ENCODE peak calls at places on chromosomes 4 and X, in five cellular contexts. I, E, A, Q and W are unnamed samples.

GRCh38 chr4:80036306-80036705 is 36.7 kb downstream of the ANTXR2 start:
- DNase-seq in I (no peak), E (no peak), A (no peak), Q (no peak), W (no peak)

GRCh38 chr4:72935462-72935861 is 134.1 kb downstream of the COX18 start:
- DNase-seq in I (no peak), E (no peak), A (no peak), Q (no peak), W (no peak)

GRCh38 chrX:41245641-41246040 is 88.3 kb upstream of the DDX3X start:
- DNase-seq in I (no peak), E (no peak), A (no peak), Q (no peak), W (no peak)

GRCh38 chr4:99389606-99390005 is 37.1 kb upstream of the ADH1C start:
- DNase-seq in I (no peak), E (peak; percentile 63), A (no peak), Q (no peak), W (no peak)

GRCh38 chrX:123878177-123878576 is 18.3 kb downstream of the XIAP start:
- DNase-seq in I (no peak), E (peak; percentile 18), A (no peak), Q (no peak), W (no peak)

GRCh38 chr4:110348711-110349383 is 127.1 kb upstream of the ENPEP start:
- DNase-seq in I (no peak), E (no peak), A (no peak), Q (no peak), W (no peak)

GRCh38 chrX:123920065-123920785 is 41.3 kb upstream of the STAG2 start:
- DNase-seq in I (no peak), E (peak; percentile 75), A (no peak), Q (no peak), W (no peak)

GRCh38 chr4:79882806-79883205 is 190.2 kb downstream of the ANTXR2 start:
- DNase-seq in I (no peak), E (no peak), A (no peak), Q (no peak), W (no peak)

GRCh38 chrX:31500920-31501319 is 429.1 kb upstream of the FTHL17 start:
- DNase-seq in I (no peak), E (no peak), A (no peak), Q (no peak), W (no peak)

GRCh38 chr4:3285558-3286334 is 7.1 kb upstream of the RGS12 start:
- DNase-seq in I (peak; percentile 72), E (peak; percentile 88), A (peak; percentile 32), Q (peak; percentile 71), W (peak; percentile 34)

GRCh38 chr4:3288571-3289094 is 4.2 kb upstream of the RGS12 start:
- DNase-seq in I (no peak), E (no peak), A (peak; percentile 23), Q (peak; percentile 60), W (peak; percentile 55)

GRCh38 chr4:3286335-3287175 is 6.3 kb upstream of the RGS12 start:
- DNase-seq in I (no peak), E (no peak), A (peak; percentile 22), Q (peak; percentile 53), W (peak; percentile 59)

GRCh38 chr4:3287972-3288570 is 4.8 kb upstream of the RGS12 start:
- DNase-seq in I (no peak), E (no peak), A (peak; percentile 19), Q (peak; percentile 50), W (peak; percentile 60)

GRCh38 chr4:3287271-3287971 is 5.4 kb upstream of the RGS12 start:
- DNase-seq in I (no peak), E (no peak), A (peak; percentile 20), Q (peak; percentile 25), W (no peak)
- H3K4me1 ChIP-seq in I (peaks cover 37% of the 10 kb centered on the region), E (peaks cover 14% of the 10 kb centered on the region), A (peaks cover 16% of the 10 kb centered on the region), Q (peaks cover 11% of the 10 kb centered on the region), W (peaks cover 8% of the 10 kb centered on the region)

GRCh38 chrX:103624111-103624510 is 4.7 kb upstream of the TCEAL1 start:
- DNase-seq in I (no peak), E (no peak), A (no peak), Q (no peak), W (peak; percentile 64)
- H3K27ac ChIP-seq in I (no peak overlapping the region), E (no peak overlapping the region), A (peak overlapping the region; percentile 93), Q (peak overlapping the region; percentile 77), W (peak overlapping the region; percentile 96)

GRCh38 chrX:1249101-1249887 is 19.3 kb upstream of the CSF2RA start:
- DNase-seq in I (peak; percentile 73), E (peak; percentile 36), A (peak; percentile 39), Q (peak; percentile 76), W (peak; percentile 69)
- H3K4me3 ChIP-seq in I (no peak overlapping the region), E (no peak overlapping the region), A (peak overlapping the region; percentile 8), Q (peak overlapping the region; percentile 20), W (no peak overlapping the region)

GRCh38 chr4:141130947-141131545 is 2.2 kb downstream of the RNF150 start:
- DNase-seq in I (no peak), E (peak; percentile 17), A (no peak), Q (no peak), W (no peak)
- H3K4me1 ChIP-seq in I (peaks cover 41% of the 10 kb centered on the region), E (peaks cover 24% of the 10 kb centered on the region), A (peaks cover 31% of the 10 kb centered on the region), Q (no peaks in the 10 kb centered on the region), W (peaks cover 52% of the 10 kb centered on the region)

DNA sequence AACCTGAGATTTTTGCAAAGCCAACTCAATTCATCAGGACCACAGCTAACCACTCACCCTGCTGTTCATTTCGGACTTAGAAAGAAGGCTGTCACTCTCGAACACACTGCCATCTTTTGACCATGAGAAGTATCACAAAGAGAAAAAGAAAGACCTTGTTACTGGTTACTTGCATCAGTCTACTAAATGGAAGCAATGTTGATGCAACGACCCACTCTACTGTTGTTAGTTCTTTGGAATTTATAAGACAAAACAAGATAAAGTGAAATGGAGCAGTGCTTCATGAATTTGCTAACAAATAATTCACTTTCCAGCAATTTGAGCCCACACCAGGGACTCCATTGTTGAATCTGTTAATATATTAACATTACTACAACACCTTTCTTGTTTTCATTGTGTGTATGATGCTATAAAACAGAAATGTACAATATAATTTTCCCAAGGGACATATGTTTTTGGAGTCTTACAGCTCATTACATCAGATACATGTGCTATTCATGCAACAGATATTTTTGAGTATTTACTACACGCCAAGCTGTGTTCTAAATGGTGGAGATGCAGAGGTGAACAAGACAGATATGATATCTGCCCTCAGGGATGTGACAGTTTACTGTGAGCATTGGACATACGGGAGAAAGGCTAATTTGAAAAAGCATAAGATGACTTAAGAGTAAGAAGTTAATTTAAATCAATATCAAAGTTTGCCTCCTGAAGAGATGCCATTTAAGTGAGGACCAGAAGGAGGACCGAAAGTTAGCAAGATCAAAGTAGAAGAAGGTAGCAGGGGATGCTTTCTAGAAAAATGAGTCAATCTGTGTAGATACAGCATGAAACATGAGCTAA is 87.2 kb downstream of the AREG start:
- DNase-seq in I (no peak), E (peak; percentile 78), A (no peak), Q (no peak), W (no peak)
- H3K27ac ChIP-seq in I (no peak overlapping the region), E (no peak overlapping the region), A (no peak overlapping the region), Q (no peak overlapping the region), W (no peak overlapping the region)

DNA sequence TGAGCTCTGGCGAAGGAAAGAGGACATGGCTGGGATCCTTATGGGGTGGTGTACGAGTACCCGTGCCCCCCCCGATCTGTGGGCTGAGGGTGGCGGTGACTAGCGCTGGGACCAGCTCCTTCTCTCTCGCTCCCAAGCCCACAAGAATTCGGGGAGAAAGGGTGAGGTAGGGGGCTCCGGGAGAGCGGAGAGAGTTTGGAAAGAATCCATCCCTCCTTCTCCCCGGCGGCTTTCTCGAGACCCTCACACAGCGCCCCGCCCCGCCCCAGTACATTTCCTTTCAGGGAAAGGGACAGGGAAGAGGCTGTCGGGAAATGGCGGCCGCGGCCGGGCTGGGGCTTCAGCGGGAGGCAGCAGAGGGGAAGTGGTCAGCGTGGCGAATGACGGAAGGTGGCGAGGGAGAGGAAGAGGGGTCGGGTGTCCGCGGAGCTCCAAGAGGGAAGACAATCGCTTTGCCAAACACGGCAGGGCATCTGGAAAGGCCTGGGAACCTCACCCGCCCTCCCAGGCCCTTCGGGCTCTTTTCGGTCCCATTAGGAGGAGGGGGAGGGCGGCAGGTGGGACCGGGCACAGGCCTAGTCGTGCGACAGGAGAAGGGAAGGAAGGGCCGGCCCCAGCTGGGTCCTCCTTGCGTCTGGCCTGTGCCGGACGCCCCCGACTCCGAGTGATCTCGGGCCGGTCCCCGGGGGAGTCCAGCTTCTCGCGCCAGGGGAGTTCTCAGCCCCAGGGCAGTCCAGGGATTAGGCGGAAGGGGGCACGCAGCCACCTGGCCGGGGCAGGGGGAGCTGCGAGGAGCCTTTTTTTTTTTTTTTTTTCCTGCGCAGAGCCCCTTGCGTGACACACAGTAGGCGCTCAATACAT is 10.2 kb downstream of the HNRNPH2 start:
- DNase-seq in I (peak; percentile 81), E (peak; percentile 50), A (peak; percentile 58), Q (peak; percentile 84), W (peak; percentile 78)
- H3K4me3 ChIP-seq in I (peak overlapping the region; percentile 66), E (peak overlapping the region; percentile 79), A (peak overlapping the region; percentile 41), Q (peak overlapping the region; percentile 71), W (peak overlapping the region; percentile 68)